ENCODE peak calls at places on chromosomes 16 and 17, in nine cellular contexts. Z is mucosa of descending colon; J is stimulated activated CD4-positive, alpha-beta T cell treated with anti-CD3 and anti-CD28 coated beads, Interleukin-2, amount 100 ng/mL, for 24 hours; X is activated CD8-positive, alpha-beta memory T cell treated with anti-CD3 and anti-CD28 coated beads for 48 hours; U is lung; T is endodermal cell; S is endothelial cell of umbilical vein; A is OCI-LY7; Q is lung microvascular endothelial cell. Y is an unnamed sample.

GRCh38 chr16:4918790-4919210 is 18.1 kb downstream of the PPL start:
- DNase-seq in Z (no peak), J (no peak), X (no peak), U (peak), T (peak), S (no peak), A (no peak), Q (no peak), Y (no peak)

GRCh38 chr16:4239020-4239419 is 2.9 kb downstream of the SRL start:
- DNase-seq in Z (no peak), J (no peak), X (no peak), U (no peak), T (no peak), S (peak), A (no peak), Q (peak), Y (no peak)

GRCh38 chr16:87359121-87359520 is 24.5 kb downstream of the FBXO31 start:
- DNase-seq in Z (no peak), J (no peak), X (no peak), U (no peak), T (no peak), S (no peak), A (no peak), Q (no peak), Y (no peak)

GRCh38 chr16:77402672-77403071 is 32.2 kb downstream of the ADAMTS18 start:
- DNase-seq in Z (no peak), J (no peak), X (no peak), U (no peak), T (no peak), S (peak), A (no peak), Q (peak), Y (no peak)

GRCh38 chr17:73196500-73196899 is 3.6 kb downstream of the COG1 start:
- DNase-seq in Z (peak), J (no peak), X (no peak), U (no peak), T (peak), S (peak), A (no peak), Q (peak), Y (peak)

GRCh38 chr17:57528084-57528451 is 217.0 kb downstream of the CCDC182 start:
- DNase-seq in Z (no peak), J (no peak), X (no peak), U (peak), T (no peak), S (no peak), A (no peak), Q (no peak), Y (no peak)

GRCh38 chr17:75707096-75707720 is 14.1 kb upstream of the ITGB4 start:
- DNase-seq in Z (no peak), J (no peak), X (no peak), U (peak), T (peak), S (peak), A (no peak), Q (peak), Y (no peak)

GRCh38 chr17:80781188-80781577 is 210.5 kb upstream of the CHMP6 start:
- DNase-seq in Z (no peak), J (no peak), X (no peak), U (no peak), T (no peak), S (no peak), A (no peak), Q (no peak), Y (peak)

GRCh38 chr16:82584553-82585152 is 42.1 kb upstream of the CDH13 start:
- DNase-seq in Z (no peak), J (no peak), X (no peak), U (no peak), T (no peak), S (no peak), A (no peak), Q (no peak), Y (no peak)

GRCh38 chr16:57865746-57866528 is 63.6 kb upstream of the KIFC3 start:
- DNase-seq in Z (no peak), J (no peak), X (no peak), U (no peak), T (peak), S (no peak), A (no peak), Q (no peak), Y (no peak)

GRCh38 chr17:14209215-14209614 is 27.4 kb downstream of the CDRT15 start:
- DNase-seq in Z (no peak), J (no peak), X (no peak), U (no peak), T (no peak), S (no peak), A (no peak), Q (no peak), Y (no peak)

GRCh38 chr16:50496990-50497389 is 51.2 kb upstream of the NKD1 start:
- DNase-seq in Z (no peak), J (no peak), X (no peak), U (peak), T (no peak), S (no peak), A (no peak), Q (no peak), Y (no peak)

GRCh38 chr17:38898291-38898679 is 27.1 kb upstream of the LASP1NB start:
- DNase-seq in Z (peak), J (peak), X (no peak), U (no peak), T (no peak), S (no peak), A (peak), Q (no peak), Y (no peak)

GRCh38 chr16:68235882-68236803 is at the start of gene ESRP2:
- DNase-seq in Z (peak), J (no peak), X (no peak), U (peak), T (peak), S (no peak), A (no peak), Q (peak), Y (peak)

GRCh38 chr16:11673091-11674000 is 5.1 kb downstream of the SNN start:
- DNase-seq in Z (peak), J (no peak), X (no peak), U (no peak), T (peak), S (no peak), A (no peak), Q (peak), Y (no peak)

GRCh38 chr17:8420041-8420934 is 15.4 kb upstream of the NDEL1 start:
- DNase-seq in Z (peak), J (no peak), X (no peak), U (peak), T (peak), S (peak), A (no peak), Q (peak), Y (no peak)

GRCh38 chr17:78525511-78526160 is 51.6 kb downstream of the DNAH17 start:
- DNase-seq in Z (no peak), J (no peak), X (no peak), U (no peak), T (peak), S (no peak), A (no peak), Q (no peak), Y (peak)

GRCh38 chr16:4578961-4579530 is 22.9 kb downstream of the C16orf96 start:
- DNase-seq in Z (no peak), J (no peak), X (no peak), U (no peak), T (peak), S (no peak), A (no peak), Q (no peak), Y (no peak)

GRCh38 chr17:74547736-74548135 is 1.8 kb upstream of the CD300C start:
- DNase-seq in Z (no peak), J (no peak), X (no peak), U (no peak), T (no peak), S (no peak), A (peak), Q (no peak), Y (no peak)

GRCh38 chr16:86069736-86070298 is 170.9 kb downstream of the IRF8 start:
- DNase-seq in Z (no peak), J (no peak), X (no peak), U (no peak), T (no peak), S (no peak), A (no peak), Q (peak), Y (no peak)

GRCh38 chr17:62178579-62178978 is 113.5 kb upstream of the MED13 start:
- DNase-seq in Z (no peak), J (no peak), X (no peak), U (no peak), T (no peak), S (peak), A (no peak), Q (no peak), Y (no peak)

GRCh38 chr17:75398279-75398678 is 7.2 kb downstream of the GRB2 start:
- DNase-seq in Z (no peak), J (no peak), X (no peak), U (no peak), T (peak), S (no peak), A (no peak), Q (no peak), Y (peak)

GRCh38 chr17:5500247-5500803 is 14.0 kb downstream of the MIS12 start:
- DNase-seq in Z (no peak), J (no peak), X (no peak), U (no peak), T (no peak), S (peak), A (no peak), Q (no peak), Y (no peak)

GRCh38 chr17:57662021-57662420 is 83.1 kb downstream of the CCDC182 start:
- DNase-seq in Z (no peak), J (no peak), X (no peak), U (no peak), T (no peak), S (no peak), A (no peak), Q (no peak), Y (no peak)